ENCODE peak calls at places on chromosome 2, in nine cellular contexts. O, D, M, U, H, J, G, Q and W are unnamed samples.

GRCh38 chr2:233380132-233381012 is 26.1 kb downstream of the DGKD start:
- DNase-seq in O (no peak), D (no peak), M (no peak), U (no peak), H (no peak), J (no peak), G (no peak), Q (no peak), W (no peak)

GRCh38 chr2:224722250-224722649 is 6.1 kb upstream of the CCDC195 start:
- DNase-seq in O (no peak), D (no peak), M (no peak), U (no peak), H (peak; percentile 69), J (no peak), G (no peak), Q (no peak), W (no peak)

GRCh38 chr2:144510206-144510991 is 9.5 kb downstream of the ZEB2 start:
- DNase-seq in O (no peak), D (no peak), M (no peak), U (no peak), H (peak; percentile 92), J (no peak), G (no peak), Q (no peak), W (no peak)

GRCh38 chr2:100109986-100110980 is 32.1 kb downstream of the AFF3 start:
- DNase-seq in O (no peak), D (no peak), M (no peak), U (no peak), H (no peak), J (no peak), G (no peak), Q (no peak), W (no peak)

GRCh38 chr2:111665551-111666116 is 218.4 kb downstream of the ANAPC1 start:
- DNase-seq in O (no peak), D (no peak), M (no peak), U (no peak), H (no peak), J (no peak), G (no peak), Q (no peak), W (no peak)

GRCh38 chr2:48715042-48715899 is 40.3 kb downstream of the LHCGR start:
- DNase-seq in O (no peak), D (peak; percentile 56), M (no peak), U (no peak), H (peak; percentile 48), J (no peak), G (no peak), Q (no peak), W (no peak)

GRCh38 chr2:194672994-194673393 is 984.0 kb upstream of the SLC39A10 start:
- DNase-seq in O (no peak), D (no peak), M (no peak), U (no peak), H (no peak), J (no peak), G (no peak), Q (no peak), W (no peak)

GRCh38 chr2:161825429-161825828 is 201.2 kb downstream of the SLC4A10 start:
- DNase-seq in O (no peak), D (no peak), M (no peak), U (no peak), H (peak; percentile 4), J (no peak), G (no peak), Q (no peak), W (no peak)

GRCh38 chr2:81648370-81648769 is 1343.8 kb upstream of the LRRTM1 start:
- DNase-seq in O (no peak), D (no peak), M (no peak), U (no peak), H (peak; percentile 18), J (no peak), G (no peak), Q (no peak), W (no peak)

GRCh38 chr2:220703279-220703678 is 868.8 kb downstream of the EPHA4 start:
- DNase-seq in O (no peak), D (no peak), M (no peak), U (no peak), H (peak; percentile 74), J (no peak), G (no peak), Q (no peak), W (no peak)

GRCh38 chr2:173130521-173131467 is 55.1 kb downstream of the MAP3K20 start:
- DNase-seq in O (no peak), D (no peak), M (no peak), U (no peak), H (peak; percentile 18), J (no peak), G (no peak), Q (no peak), W (no peak)

GRCh38 chr2:47026738-47027531 is 111.3 kb upstream of the MCFD2 start:
- DNase-seq in O (no peak), D (no peak), M (no peak), U (peak; percentile 16), H (no peak), J (no peak), G (no peak), Q (no peak), W (no peak)

GRCh38 chr2:68368657-68369339 is 3.7 kb downstream of the PLEK start:
- DNase-seq in O (no peak), D (peak; percentile 34), M (no peak), U (no peak), H (peak; percentile 91), J (peak; percentile 52), G (no peak), Q (no peak), W (no peak)

GRCh38 chr2:235041918-235042575 is 90.2 kb downstream of the SH3BP4 start:
- DNase-seq in O (no peak), D (no peak), M (no peak), U (no peak), H (no peak), J (no peak), G (no peak), Q (no peak), W (no peak)

GRCh38 chr2:222888716-222889115 is 27.9 kb downstream of the ACSL3 start:
- DNase-seq in O (no peak), D (no peak), M (no peak), U (no peak), H (no peak), J (no peak), G (no peak), Q (no peak), W (no peak)

GRCh38 chr2:165002638-165003037 is 47.3 kb upstream of the SLC38A11 start:
- DNase-seq in O (no peak), D (no peak), M (no peak), U (no peak), H (no peak), J (peak; percentile 25), G (no peak), Q (no peak), W (no peak)

GRCh38 chr2:207528980-207529329 is 807 bp upstream of the CREB1 start:
- DNase-seq in O (no peak), D (no peak), M (peak; percentile 31), U (peak; percentile 64), H (peak; percentile 41), J (no peak), G (peak; percentile 32), Q (peak; percentile 58), W (no peak)

GRCh38 chr2:149070681-149071355 is 32.3 kb downstream of the LYPD6B start:
- DNase-seq in O (no peak), D (no peak), M (no peak), U (no peak), H (no peak), J (no peak), G (no peak), Q (no peak), W (no peak)

GRCh38 chr2:64244049-64244446 is 99.8 kb upstream of the PELI1 start:
- DNase-seq in O (no peak), D (no peak), M (no peak), U (no peak), H (no peak), J (no peak), G (no peak), Q (no peak), W (no peak)

GRCh38 chr2:71186973-71187372 is 39.9 kb downstream of the PAIP2B start:
- DNase-seq in O (no peak), D (no peak), M (no peak), U (no peak), H (no peak), J (no peak), G (no peak), Q (no peak), W (no peak)

GRCh38 chr2:26848336-26849055 is 564 bp downstream of the DPYSL5 start:
- DNase-seq in O (no peak), D (no peak), M (peak; percentile 55), U (no peak), H (peak; percentile 20), J (no peak), G (no peak), Q (no peak), W (no peak)

GRCh38 chr2:219524817-219525216 is 10.5 kb downstream of the ASIC4 start:
- DNase-seq in O (no peak), D (no peak), M (no peak), U (no peak), H (no peak), J (no peak), G (no peak), Q (no peak), W (no peak)

GRCh38 chr2:61967262-61967661 is 61.8 kb downstream of the COMMD1 start:
- DNase-seq in O (no peak), D (no peak), M (no peak), U (no peak), H (no peak), J (no peak), G (no peak), Q (no peak), W (no peak)

GRCh38 chr2:68115965-68116364 is 41.7 kb upstream of the PNO1 start:
- DNase-seq in O (no peak), D (no peak), M (no peak), U (no peak), H (no peak), J (no peak), G (no peak), Q (no peak), W (no peak)

GRCh38 chr2:239593455-239593854 is 192.6 kb upstream of the HDAC4 start:
- DNase-seq in O (no peak), D (no peak), M (no peak), U (no peak), H (no peak), J (no peak), G (no peak), Q (no peak), W (peak; percentile 42)

GRCh38 chr2:125561302-125561701 is 1094.7 kb upstream of the GYPC start:
- DNase-seq in O (no peak), D (no peak), M (no peak), U (no peak), H (no peak), J (no peak), G (no peak), Q (no peak), W (no peak)

GRCh38 chr2:110714824-110715223 is 17.5 kb upstream of the ACOXL start:
- DNase-seq in O (no peak), D (no peak), M (no peak), U (no peak), H (no peak), J (no peak), G (no peak), Q (no peak), W (no peak)

GRCh38 chr2:69253893-69254292 is 133.1 kb downstream of the GFPT1 start:
- DNase-seq in O (no peak), D (peak; percentile 75), M (no peak), U (no peak), H (peak; percentile 97), J (no peak), G (no peak), Q (no peak), W (peak; percentile 86)

GRCh38 chr2:187302619-187303018 is 145.4 kb downstream of the CALCRL start:
- DNase-seq in O (no peak), D (no peak), M (no peak), U (no peak), H (peak; percentile 16), J (no peak), G (no peak), Q (no peak), W (no peak)

GRCh38 chr2:102005989-102006885 is 14.5 kb downstream of the IL1R2 start:
- DNase-seq in O (no peak), D (peak; percentile 42), M (peak; percentile 59), U (peak; percentile 70), H (peak; percentile 50), J (no peak), G (no peak), Q (no peak), W (no peak)

GRCh38 chr2:172102858-172103359 is at the start of gene DLX2:
- DNase-seq in O (peak; percentile 30), D (peak; percentile 58), M (peak; percentile 88), U (peak; percentile 80), H (peak; percentile 92), J (no peak), G (no peak), Q (no peak), W (no peak)